ENCODE peak calls at places on chromosomes 12 and 14, in four cellular contexts. I is fibroblast of the aortic adventitia, G is mucosa of descending colon, N is neuronal stem cell. R is an unnamed sample.

GRCh38 chr12:123027726-123028445 is 47.4 kb downstream of the ARL6IP4 start:
- DNase-seq in I (no peak), N (no peak), G (no peak), R (no peak)

GRCh38 chr14:85634205-85634604 is 104.3 kb downstream of the FLRT2 start:
- DNase-seq in I (no peak), G (no peak), N (no peak), R (no peak)

GRCh38 chr12:132117558-132117875 is 26.6 kb downstream of the DDX51 start:
- DNase-seq in G (no peak), N (no peak), I (no peak), R (no peak)

GRCh38 chr14:74763803-74764531 is 851 bp downstream of the YLPM1 start:
- DNase-seq in N (no peak), I (peak; percentile 13), G (no peak), R (no peak)

GRCh38 chr12:106682594-106683234 is 91.8 kb upstream of the RIC8B start:
- DNase-seq in G (no peak), N (no peak), I (peak; percentile 51), R (no peak)

GRCh38 chr12:89345830-89346740 is 6.2 kb downstream of the DUSP6 start:
- DNase-seq in I (peak; percentile 52), G (peak; percentile 44), N (peak; percentile 67), R (peak; percentile 44)

GRCh38 chr14:33567003-33567735 is 383.7 kb downstream of the EGLN3 start:
- DNase-seq in I (no peak), G (no peak), N (no peak), R (no peak)

GRCh38 chr12:62862259-62862881 is 72.6 kb downstream of the PPM1H start:
- DNase-seq in I (peak; percentile 54), N (no peak), G (no peak), R (no peak)

GRCh38 chr14:93317836-93318807 is 14.7 kb downstream of the BTBD7 start:
- DNase-seq in I (peak; percentile 42), N (no peak), G (no peak), R (no peak)

GRCh38 chr12:82438356-82438755 is 80.0 kb downstream of the METTL25 start:
- DNase-seq in G (no peak), N (no peak), I (no peak), R (no peak)

GRCh38 chr12:79776111-79776510 is 85.3 kb upstream of the PAWR start:
- DNase-seq in N (no peak), G (no peak), I (peak; percentile 70), R (no peak)

GRCh38 chr14:73850940-73851339 is 691 bp upstream of the PTGR2 start:
- DNase-seq in N (no peak), I (peak; percentile 25), G (no peak), R (no peak)

GRCh38 chr12:88298761-88299242 is 156.7 kb downstream of the TMTC3 start:
- DNase-seq in G (no peak), N (no peak), I (peak; percentile 93), R (no peak)

GRCh38 chr12:130826151-130826801 is 12.8 kb downstream of the STX2 start:
- DNase-seq in N (no peak), I (peak; percentile 63), G (peak; percentile 72), R (no peak)